ENCODE peak calls at places on chromosomes 3 and 15, in five cellular contexts. N is NB4, R is GM23338, V is SJSA1, M is uterus. U is an unnamed sample.

GRCh38 chr3:73733796-73734195 is 109.1 kb upstream of the PDZRN3 start:
- DNase-seq in V (no peak), N (no peak), R (no peak), M (no peak), U (no peak)

GRCh38 chr15:97929456-97930229 is 30.9 kb upstream of the ARRDC4 start:
- DNase-seq in N (no peak), R (no peak), M (no peak), V (no peak), U (no peak)

GRCh38 chr3:145739926-145740325 is 421.1 kb downstream of the PLOD2 start:
- DNase-seq in M (no peak), R (no peak), V (no peak), N (no peak), U (no peak)

GRCh38 chr15:68017221-68017620 is 36.9 kb upstream of the PIAS1 start:
- DNase-seq in N (no peak), V (no peak), M (no peak), R (no peak), U (no peak)

GRCh38 chr3:67863869-67864268 is 209.5 kb upstream of the SUCLG2 start:
- DNase-seq in V (no peak), M (no peak), N (peak), R (peak), U (peak)

GRCh38 chr3:141343824-141344223 is 24.5 kb upstream of the ZBTB38 start:
- DNase-seq in N (no peak), R (no peak), M (no peak), V (no peak), U (no peak)

GRCh38 chr3:55147856-55148720 is 220.2 kb upstream of the LRTM1 start:
- DNase-seq in R (no peak), N (no peak), V (no peak), M (no peak), U (no peak)

GRCh38 chr3:190345027-190345821 is 23.0 kb upstream of the CLDN1 start:
- DNase-seq in N (no peak), R (peak), M (no peak), V (peak), U (no peak)

GRCh38 chr3:178525180-178525704 is 11.0 kb upstream of the KCNMB2 start:
- DNase-seq in M (no peak), R (peak), N (no peak), V (no peak), U (no peak)

GRCh38 chr3:42712716-42713372 is 10.2 kb upstream of the HHATL start:
- DNase-seq in R (no peak), N (no peak), M (no peak), V (no peak), U (no peak)
- H3K4me3 ChIP-seq in R (no peak), N (no peak), M (no peak), V (no peak), U (no peak)

GRCh38 chr3:171824824-171825221 is 14.5 kb upstream of the PLD1 start:
- DNase-seq in M (no peak), N (no peak), V (peak), R (no peak), U (no peak)

GRCh38 chr3:171827385-171827784 is 15.8 kb upstream of the TMEM212 start:
- DNase-seq in R (no peak), N (no peak), V (no peak), M (no peak), U (no peak)

GRCh38 chr3:171824076-171824475 is 13.8 kb upstream of the PLD1 start:
- DNase-seq in M (no peak), N (peak), V (no peak), R (no peak), U (no peak)

GRCh38 chr3:171822707-171823106 is 12.4 kb upstream of the PLD1 start:
- DNase-seq in R (no peak), V (no peak), M (no peak), N (no peak), U (no peak)

GRCh38 chr3:171825222-171825828 is 15.0 kb upstream of the PLD1 start:
- DNase-seq in V (no peak), N (no peak), M (no peak), R (peak), U (no peak)
- H3K4me3 ChIP-seq in V (no peak), N (no peak), M (no peak), R (no peak), U (no peak)

DNA sequence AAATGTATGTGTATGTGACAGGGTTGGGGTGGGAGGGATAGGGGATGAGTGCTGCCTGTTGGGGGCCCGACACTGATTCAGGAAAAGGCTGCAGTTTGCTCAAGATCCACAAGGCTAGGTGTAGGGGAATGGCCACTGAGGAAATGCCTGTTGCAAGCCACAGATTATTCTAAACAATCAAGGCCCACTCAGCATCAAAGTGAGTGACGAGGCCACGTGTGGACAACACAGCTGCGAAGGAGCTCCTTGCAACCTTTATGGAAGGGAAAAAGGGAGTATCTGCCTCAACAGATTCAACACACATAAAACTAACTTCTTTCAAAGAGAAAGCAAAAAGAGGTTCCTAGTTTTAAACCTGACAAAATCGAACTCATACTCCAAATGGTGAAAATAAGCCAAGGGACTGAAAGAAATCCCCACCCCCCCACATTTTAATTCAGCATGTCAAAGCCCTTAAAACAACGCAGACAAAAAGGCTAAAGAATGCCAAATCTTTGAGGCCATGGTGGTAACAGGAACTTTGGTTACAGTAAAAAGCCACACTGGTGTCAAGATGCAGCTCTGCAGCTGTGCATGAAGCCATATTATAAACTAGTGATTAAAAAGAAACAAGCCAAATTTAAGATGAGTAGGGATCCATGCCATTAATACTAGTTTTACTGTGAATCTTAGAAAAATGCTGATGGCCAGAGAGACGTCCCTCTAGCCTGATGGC is 3.6 kb downstream of the POLG start:
- DNase-seq in V (no peak), R (no peak), N (no peak), M (no peak), U (no peak)
- H3K4me3 ChIP-seq in V (no peak), R (no peak), N (peak), M (no peak), U (peak)

GRCh38 chr3:165476399-165477060 is 280.3 kb upstream of the SLITRK3 start:
- DNase-seq in V (no peak), R (no peak), N (no peak), M (no peak), U (no peak)
- H3K4me3 ChIP-seq in V (no peak), R (no peak), N (no peak), M (no peak), U (no peak)

GRCh38 chr3:155032918-155033317 is 47.2 kb upstream of the MME start:
- DNase-seq in R (peak), V (peak), M (no peak), N (peak), U (no peak)
- H3K4me3 ChIP-seq in R (no peak), V (no peak), M (no peak), N (no peak), U (no peak)

DNA sequence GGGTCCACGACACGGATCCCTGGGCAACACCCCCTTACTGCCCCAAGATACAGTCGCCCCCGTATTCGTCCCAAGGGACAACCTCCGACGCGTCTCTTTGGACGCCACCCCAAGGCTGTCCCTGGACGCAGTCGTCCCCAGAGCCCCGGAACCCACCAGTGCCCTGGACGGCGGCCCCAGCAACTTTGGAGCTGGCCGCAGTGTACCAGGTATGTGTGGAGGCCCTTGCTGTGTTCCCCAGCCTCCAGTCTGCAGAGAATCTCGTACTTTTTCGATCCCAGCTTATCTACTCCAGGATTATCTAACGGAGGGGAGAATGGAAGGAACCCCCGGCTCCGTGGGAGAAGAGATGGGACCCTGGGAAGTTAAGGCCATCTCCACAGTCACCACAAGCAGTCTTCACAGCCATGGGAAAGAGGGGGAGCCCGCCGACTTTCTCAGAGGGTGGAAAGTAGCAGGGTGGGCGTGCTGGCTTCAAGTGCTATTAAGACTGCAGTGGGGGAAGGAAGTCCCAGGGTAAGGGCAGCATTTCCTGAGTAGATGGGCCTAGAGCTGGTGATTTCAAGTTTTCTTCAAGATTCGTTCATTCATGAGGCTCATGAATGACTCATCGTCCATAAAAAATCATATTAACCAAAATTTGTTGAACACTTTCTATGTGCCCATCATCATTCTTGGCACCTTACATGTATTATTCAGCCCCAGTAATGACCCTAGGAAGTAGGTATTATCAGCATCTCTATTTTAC is 1.1 kb downstream of the MESP2 start:
- DNase-seq in N (peak), M (no peak), R (peak), V (no peak), U (no peak)
- H3K4me3 ChIP-seq in N (no peak), M (no peak), R (peak), V (no peak), U (no peak)

U was measured in CD4-positive, CD25-positive, alpha-beta regulatory T cell.